ENCODE peak calls at places on chromosome 18, in six cellular contexts. C, P, M, W, F and J are unnamed samples.
A peak's percentile ranks its signal among the peaks of the same experiment; 100 is the strongest.

GRCh38 chr18:51537487-51537886 is 340.0 kb upstream of the MEX3C start:
- DNase-seq in C (no peak), P (peak; percentile 29), M (no peak), W (peak; percentile 8), F (no peak), J (peak; percentile 74)

GRCh38 chr18:49371786-49372185 is 88.7 kb downstream of the DYM start:
- DNase-seq in C (no peak), P (no peak), M (no peak), W (peak; percentile 21), F (no peak), J (no peak)

GRCh38 chr18:3454365-3455089 is 4.6 kb downstream of the TGIF1 start:
- DNase-seq in C (peak; percentile 95), P (peak; percentile 26), M (peak; percentile 67), W (peak; percentile 70), F (no peak), J (peak; percentile 62)

GRCh38 chr18:5266721-5267120 is 28.8 kb downstream of the ZBTB14 start:
- DNase-seq in C (no peak), P (no peak), M (no peak), W (no peak), F (no peak), J (no peak)

GRCh38 chr18:25518716-25519053 is 166.7 kb upstream of the ZNF521 start:
- DNase-seq in C (no peak), P (no peak), M (no peak), W (no peak), F (no peak), J (no peak)

GRCh38 chr18:51110073-51110797 is 80.2 kb downstream of the SMAD4 start:
- DNase-seq in C (peak; percentile 20), P (peak; percentile 91), M (peak; percentile 68), W (peak; percentile 11), F (peak; percentile 40), J (peak; percentile 57)

GRCh38 chr18:44111337-44111736 is 569.4 kb upstream of the SETBP1 start:
- DNase-seq in C (no peak), P (no peak), M (no peak), W (peak; percentile 62), F (no peak), J (no peak)

GRCh38 chr18:9516437-9517064 is 41.2 kb downstream of the RALBP1 start:
- DNase-seq in C (peak; percentile 65), P (no peak), M (peak; percentile 52), W (peak; percentile 42), F (no peak), J (peak; percentile 52)

GRCh38 chr18:48968412-48969215 is 17.8 kb upstream of the SMAD7 start:
- DNase-seq in C (no peak), P (no peak), M (no peak), W (no peak), F (no peak), J (no peak)

GRCh38 chr18:44798433-44799048 is 117.9 kb downstream of the SETBP1 start:
- DNase-seq in C (no peak), P (no peak), M (no peak), W (no peak), F (no peak), J (no peak)

GRCh38 chr18:10051877-10052631 is 138.2 kb downstream of the VAPA start:
- DNase-seq in C (peak; percentile 78), P (no peak), M (peak; percentile 92), W (peak; percentile 96), F (no peak), J (peak; percentile 51)

GRCh38 chr18:8142131-8142711 is 467.0 kb upstream of the RAB12 start:
- DNase-seq in C (peak; percentile 57), P (no peak), M (peak; percentile 67), W (peak; percentile 65), F (no peak), J (no peak)

GRCh38 chr18:7394041-7394440 is 163.2 kb downstream of the LRRC30 start:
- DNase-seq in C (no peak), P (no peak), M (no peak), W (no peak), F (no peak), J (no peak)

GRCh38 chr18:63974991-63975390 is 5.1 kb downstream of the SERPINB8 start:
- DNase-seq in C (peak; percentile 39), P (no peak), M (peak; percentile 59), W (peak; percentile 23), F (no peak), J (peak; percentile 60)

GRCh38 chr18:23243178-23243577 is 107.9 kb downstream of the CABLES1 start:
- DNase-seq in C (no peak), P (no peak), M (no peak), W (no peak), F (no peak), J (no peak)
- TF ChIP-seq CTCF in C (no peak), P (no peak), M (no peak), W (no peak), F (no peak), J (no peak)

DNA sequence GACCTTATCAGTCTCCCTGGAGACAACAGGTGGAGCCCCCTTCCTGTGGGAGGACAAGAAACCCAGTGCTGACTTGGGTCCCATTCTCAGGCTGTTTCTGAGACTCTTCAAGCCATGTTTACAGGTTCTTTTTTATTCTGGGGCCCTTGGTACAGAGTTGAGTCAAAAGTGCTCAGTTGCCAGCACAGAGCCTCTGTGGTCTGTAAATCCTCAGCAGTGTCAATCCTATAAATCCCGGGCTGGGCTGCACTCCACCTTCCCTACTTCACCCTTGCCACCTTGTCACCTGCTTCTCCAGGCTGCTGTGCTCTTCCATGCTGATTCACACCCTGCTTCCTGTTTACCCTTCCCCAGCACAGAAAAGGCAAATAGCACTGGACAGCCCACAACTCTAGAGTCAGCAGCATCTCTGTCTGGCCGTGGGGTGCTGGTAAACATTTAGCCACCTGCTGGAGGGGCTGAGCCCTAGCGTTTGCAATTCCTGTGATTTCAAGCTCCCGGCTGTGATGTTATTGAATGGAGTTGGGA is 74.7 kb downstream of the TNFRSF11A start:
- DNase-seq in C (peak; percentile 46), P (no peak), M (no peak), W (no peak), F (no peak), J (peak; percentile 42)
- TF ChIP-seq CTCF in C (peak; percentile 46), P (peak; percentile 45), M (no peak), W (peak; percentile 11), F (no peak), J (peak; percentile 11)

GRCh38 chr18:33440384-33441043 is at the start of gene CCDC178:
- DNase-seq in C (peak; percentile 6), P (peak; percentile 57), M (peak; percentile 69), W (peak; percentile 49), F (no peak), J (no peak)

GRCh38 chr18:33444699-33445098 is 4.2 kb upstream of the CCDC178 start:
- DNase-seq in C (no peak), P (no peak), M (peak; percentile 33), W (no peak), F (no peak), J (no peak)

GRCh38 chr18:33440011-33440383 is 524 bp downstream of the CCDC178 start:
- DNase-seq in C (peak; percentile 46), P (peak; percentile 52), M (peak; percentile 88), W (peak; percentile 76), F (no peak), J (no peak)
- TF ChIP-seq CTCF in C (peak; percentile 25), P (peak; percentile 73), M (peak; percentile 10), W (peak; percentile 26), F (no peak), J (no peak)

GRCh38 chr18:30886998-30887397 is 155.5 kb downstream of the DSC3 start:
- DNase-seq in C (no peak), P (no peak), M (no peak), W (no peak), F (no peak), J (no peak)

GRCh38 chr18:30888344-30888743 is 154.2 kb downstream of the DSC3 start:
- DNase-seq in C (no peak), P (no peak), M (no peak), W (no peak), F (no peak), J (no peak)

GRCh38 chr18:30889582-30890301 is 152.8 kb downstream of the DSC3 start:
- DNase-seq in C (peak; percentile 33), P (no peak), M (no peak), W (peak; percentile 23), F (no peak), J (peak; percentile 60)
- TF ChIP-seq CTCF in C (no peak), P (peak; percentile 70), M (no peak), W (no peak), F (no peak), J (peak; percentile 23)